ENCODE peak calls at places on chromosomes 11 and 22, in five cellular contexts. V is transverse colon, F is tibial nerve, B is esophagus squamous epithelium, R is HepG2. D is an unnamed sample.

GRCh38 chr22:38419864-38420172 is 35.2 kb downstream of the KCNJ4 start:
- DNase-seq in V (no peak), F (no peak), B (no peak), R (no peak), D (no peak)

GRCh38 chr11:19453893-19454292 is 213.1 kb upstream of the E2F8 start:
- DNase-seq in V (no peak), F (peak; percentile 56), B (no peak), R (no peak), D (no peak)

GRCh38 chr11:124080319-124081001 is 34.8 kb upstream of the VWA5A start:
- DNase-seq in V (no peak), F (no peak), B (no peak), R (no peak), D (no peak)

GRCh38 chr11:63837719-63838118 is 1.2 kb upstream of the MARK2 start:
- DNase-seq in V (peak; percentile 40), F (no peak), B (no peak), R (no peak), D (no peak)

GRCh38 chr11:40597546-40598113 is 861.8 kb downstream of the LRRC4C start:
- DNase-seq in V (no peak), F (no peak), B (no peak), R (no peak), D (no peak)

GRCh38 chr11:62444271-62444833 is 25.5 kb downstream of the SCGB1A1 start:
- DNase-seq in V (peak; percentile 65), F (peak; percentile 61), B (no peak), R (no peak), D (peak; percentile 57)

GRCh38 chr22:40156001-40156516 is 21.7 kb upstream of the TNRC6B start:
- DNase-seq in V (peak; percentile 57), F (no peak), B (no peak), R (peak; percentile 93), D (no peak)

GRCh38 chr22:41847300-41847699 is 14.4 kb downstream of the SREBF2 start:
- DNase-seq in V (no peak), F (no peak), B (no peak), R (no peak), D (no peak)

GRCh38 chr11:96306933-96307747 is 35.9 kb downstream of the MAML2 start:
- DNase-seq in V (peak; percentile 90), F (peak; percentile 93), B (peak; percentile 48), R (peak; percentile 81), D (peak; percentile 35)

GRCh38 chr11:12448131-12448939 is 71.0 kb downstream of the PARVA start:
- DNase-seq in V (no peak), F (no peak), B (no peak), R (no peak), D (no peak)

GRCh38 chr22:42696331-42696967 is 24.2 kb downstream of the A4GALT start:
- DNase-seq in V (no peak), F (no peak), B (no peak), R (no peak), D (no peak)

GRCh38 chr11:22787055-22787454 is 42.5 kb downstream of the SVIP start:
- DNase-seq in V (no peak), F (no peak), B (no peak), R (no peak), D (no peak)

GRCh38 chr11:110522456-110522855 is 92.7 kb downstream of the FDX1 start:
- DNase-seq in V (no peak), F (no peak), B (no peak), R (no peak), D (no peak)

GRCh38 chr11:14390669-14391068 is 31.7 kb upstream of the RRAS2 start:
- DNase-seq in V (no peak), F (no peak), B (no peak), R (no peak), D (no peak)

GRCh38 chr11:91800208-91800914 is 424.3 kb upstream of the FAT3 start:
- DNase-seq in V (no peak), F (no peak), B (no peak), R (no peak), D (no peak)

GRCh38 chr11:64545605-64546004 is 45.4 kb upstream of the SLC22A12 start:
- DNase-seq in V (no peak), F (no peak), B (no peak), R (no peak), D (no peak)

GRCh38 chr11:67316882-67317364 is 13.6 kb downstream of the SSH3 start:
- DNase-seq in V (no peak), F (no peak), B (no peak), R (no peak), D (no peak)

GRCh38 chr11:117658809-117659208 is 138.2 kb downstream of the DSCAML1 start:
- DNase-seq in V (peak; percentile 39), F (no peak), B (no peak), R (no peak), D (peak; percentile 59)

GRCh38 chr22:42885446-42885845 is 28.4 kb upstream of the ARFGAP3 start:
- DNase-seq in V (no peak), F (no peak), B (no peak), R (no peak), D (no peak)

GRCh38 chr22:45878901-45879551 is 97.9 kb downstream of the WNT7B start:
- DNase-seq in V (no peak), F (no peak), B (no peak), R (no peak), D (no peak)

GRCh38 chr11:69914286-69915150 is 95.3 kb upstream of the FGF3 start:
- DNase-seq in V (peak; percentile 13), F (no peak), B (no peak), R (no peak), D (no peak)

GRCh38 chr11:2258501-2259465 is 11.6 kb downstream of the ASCL2 start:
- DNase-seq in V (no peak), F (no peak), B (no peak), R (no peak), D (peak; percentile 14)

GRCh38 chr11:28581286-28582242 is 473.4 kb downstream of the METTL15 start:
- DNase-seq in V (no peak), F (no peak), B (no peak), R (no peak), D (no peak)

GRCh38 chr11:2376751-2377451 is at the start of gene CD81:
- DNase-seq in V (no peak), F (peak; percentile 45), B (no peak), R (no peak), D (peak; percentile 59)

GRCh38 chr11:62390237-62390636 is 28.6 kb upstream of the SCGB1A1 start:
- DNase-seq in V (no peak), F (no peak), B (no peak), R (no peak), D (no peak)

GRCh38 chr22:33088418-33088817 is 30.2 kb upstream of the SYN3 start:
- DNase-seq in V (no peak), F (no peak), B (no peak), R (no peak), D (no peak)

GRCh38 chr11:77042111-77042726 is 8.0 kb downstream of the B3GNT6 start:
- DNase-seq in V (no peak), F (no peak), B (no peak), R (no peak), D (no peak)

GRCh38 chr11:115217726-115218311 is 286.4 kb downstream of the CADM1 start:
- DNase-seq in V (no peak), F (no peak), B (no peak), R (no peak), D (no peak)

GRCh38 chr22:21650823-21651520 is 8.9 kb downstream of the SDF2L1 start:
- DNase-seq in V (no peak), F (no peak), B (no peak), R (no peak), D (no peak)

GRCh38 chr22:20112623-20113511 is 3.0 kb upstream of the RANBP1 start:
- DNase-seq in V (no peak), F (no peak), B (no peak), R (no peak), D (no peak)
- TF ChIP-seq POLR2A in V (no peak), F (no peak), B (no peak), R (no peak), D (no peak)

DNA sequence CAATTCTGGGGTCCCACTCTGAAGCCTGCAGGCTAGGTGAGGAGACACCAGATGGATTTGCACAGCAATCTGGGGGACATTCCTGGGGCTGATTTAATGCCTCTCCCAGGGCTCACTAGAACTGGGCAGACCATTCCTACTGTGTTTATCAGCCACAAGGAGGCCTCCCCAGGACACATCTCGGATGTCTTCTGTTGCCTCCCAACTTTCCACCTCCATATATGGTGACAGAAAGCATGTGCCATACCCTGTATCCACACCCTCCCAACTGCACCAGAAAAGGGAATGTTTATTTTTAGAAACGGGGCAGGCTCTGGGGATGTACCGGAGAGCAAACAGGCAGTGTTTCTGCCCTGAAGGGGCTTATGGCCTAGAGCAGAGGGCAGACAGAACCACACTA is 181.8 kb downstream of the CSNK2A3 start:
- DNase-seq in V (no peak), F (no peak), B (no peak), R (no peak), D (no peak)
- TF ChIP-seq CTCF in V (no peak), F (no peak), B (no peak), R (no peak), D (no peak)

GRCh38 chr11:304061-304506 is 3.5 kb upstream of the IFITM2 start:
- DNase-seq in V (no peak), F (no peak), B (no peak), R (no peak), D (no peak)

GRCh38 chr11:303359-303758 is 4.0 kb upstream of the IFITM5 start:
- DNase-seq in V (no peak), F (no peak), B (no peak), R (no peak), D (no peak)

GRCh38 chr11:304915-305833 is 2.4 kb upstream of the IFITM2 start:
- DNase-seq in V (peak; percentile 75), F (peak; percentile 77), B (no peak), R (peak; percentile 61), D (no peak)

GRCh38 chr11:306645-307371 is 808 bp upstream of the IFITM2 start:
- DNase-seq in V (no peak), F (no peak), B (no peak), R (no peak), D (no peak)

DNA sequence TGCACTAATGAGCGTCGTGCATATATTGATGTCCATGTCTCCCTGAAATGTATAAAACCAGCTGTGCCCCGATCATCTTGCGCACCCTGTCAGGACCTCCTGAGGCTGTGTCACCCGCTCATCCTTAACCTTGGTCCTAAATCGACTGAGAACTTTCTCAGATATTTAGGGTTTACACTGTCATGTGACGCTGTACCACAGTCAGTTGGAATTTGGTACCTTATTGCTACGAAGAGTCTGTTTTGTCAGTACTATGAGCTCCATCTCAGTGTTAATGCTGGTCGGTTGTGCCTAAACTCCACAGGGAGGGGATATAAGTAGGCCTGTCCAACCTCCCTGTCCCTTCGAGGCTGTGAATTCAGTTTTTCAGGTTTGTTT is 1.8 kb upstream of the IFITM2 start:
- DNase-seq in V (no peak), F (no peak), B (no peak), R (no peak), D (no peak)
- H3K4me1 ChIP-seq in V (peaks cover 11% of the 10 kb centered on the region), F (peaks cover 27% of the 10 kb centered on the region), B (peaks cover 27% of the 10 kb centered on the region), R (peaks cover 55% of the 10 kb centered on the region), D (peaks cover 3% of the 10 kb centered on the region)

GRCh38 chr11:73239571-73240189 is 21.6 kb downstream of the P2RY2 start:
- DNase-seq in V (no peak), F (no peak), B (no peak), R (no peak), D (peak; percentile 43)

GRCh38 chr11:73239111-73239521 is 21.0 kb downstream of the P2RY2 start:
- DNase-seq in V (no peak), F (no peak), B (no peak), R (no peak), D (peak; percentile 38)

GRCh38 chr11:73236205-73236765 is 18.2 kb downstream of the P2RY2 start:
- DNase-seq in V (no peak), F (no peak), B (no peak), R (no peak), D (no peak)

GRCh38 chr11:73236879-73237278 is 18.8 kb downstream of the P2RY2 start:
- DNase-seq in V (peak; percentile 62), F (peak; percentile 50), B (no peak), R (peak; percentile 57), D (peak; percentile 73)

GRCh38 chr11:73237471-73238290 is 19.6 kb downstream of the P2RY2 start:
- DNase-seq in V (no peak), F (no peak), B (no peak), R (peak; percentile 95), D (no peak)
- TF ChIP-seq POLR2A in V (no peak), F (no peak), B (no peak), R (no peak), D (no peak)

D was measured in Peyer's patch.